ENCODE peak calls at places on chromosomes 13 and 19, in seven cellular contexts. Y is lung, V is psoas muscle, Q is right atrium auricular region, A is A673, I is tibial nerve, N is dorsolateral prefrontal cortex. O is an unnamed sample.
A peak's percentile ranks its signal among the peaks of the same experiment; 100 is the strongest.

GRCh38 chr19:56333506-56333905 is 18.9 kb upstream of the ZSCAN5A start:
- DNase-seq in A (peak; percentile 73), Y (no peak), N (no peak), V (no peak), I (peak; percentile 71), Q (no peak), O (peak; percentile 38)

GRCh38 chr19:19342086-19343015 is 21.7 kb downstream of the MAU2 start:
- DNase-seq in I (no peak), V (peak; percentile 81), Q (no peak), Y (peak; percentile 67), N (peak; percentile 34), A (peak; percentile 35), O (peak; percentile 58)

GRCh38 chr13:99484405-99484981 is 16.8 kb upstream of the TM9SF2 start:
- DNase-seq in V (no peak), A (no peak), Q (no peak), N (no peak), I (no peak), Y (no peak), O (no peak)

GRCh38 chr13:23159587-23160240 is 21.1 kb upstream of the SGCG start:
- DNase-seq in I (no peak), Y (no peak), N (peak; percentile 50), A (peak; percentile 12), Q (no peak), V (no peak), O (no peak)

GRCh38 chr13:110105136-110105535 is 201.8 kb downstream of the COL4A1 start:
- DNase-seq in Q (no peak), N (no peak), V (no peak), I (no peak), A (no peak), Y (no peak), O (no peak)

GRCh38 chr13:65330691-65331090 is 1899.4 kb downstream of the PCDH9 start:
- DNase-seq in V (no peak), N (no peak), Y (no peak), I (no peak), Q (no peak), A (no peak), O (no peak)

GRCh38 chr13:55569082-55569481 is 1571.6 kb upstream of the PRR20A start:
- DNase-seq in A (no peak), Q (no peak), I (no peak), N (no peak), Y (no peak), V (no peak), O (no peak)

GRCh38 chr19:35399231-35399630 is 28.4 kb downstream of the GPR42 start:
- DNase-seq in Q (no peak), A (no peak), N (no peak), Y (no peak), V (no peak), I (no peak), O (no peak)

GRCh38 chr19:44587863-44588752 is 25.3 kb upstream of the IGSF23 start:
- DNase-seq in I (no peak), Q (no peak), V (no peak), Y (no peak), N (no peak), A (peak; percentile 68), O (peak; percentile 81)

GRCh38 chr19:39430675-39431593 is 4.8 kb downstream of the RPS16 start:
- DNase-seq in V (no peak), I (no peak), A (peak; percentile 73), Y (peak; percentile 70), N (no peak), Q (no peak), O (peak; percentile 83)

GRCh38 chr19:55345101-55345817 is 5.6 kb downstream of the KMT5C start:
- DNase-seq in Q (no peak), N (no peak), Y (no peak), I (no peak), V (no peak), A (no peak), O (no peak)

GRCh38 chr13:21767032-21767431 is 96.2 kb downstream of the FGF9 start:
- DNase-seq in Y (no peak), I (no peak), N (no peak), V (no peak), A (no peak), Q (no peak), O (no peak)

GRCh38 chr13:73776137-73776785 is 357.9 kb downstream of the KLF12 start:
- DNase-seq in Y (no peak), I (no peak), N (no peak), Q (no peak), A (no peak), V (no peak), O (no peak)

GRCh38 chr13:110485604-110486003 is 75.9 kb downstream of the RAB20 start:
- DNase-seq in Q (no peak), V (no peak), A (no peak), N (no peak), Y (no peak), I (no peak), O (no peak)

GRCh38 chr19:41226874-41227390 is 7.9 kb downstream of the AXL start:
- DNase-seq in N (no peak), Q (no peak), A (no peak), I (no peak), Y (no peak), V (no peak), O (no peak)

GRCh38 chr13:66714795-66715194 is 515.3 kb downstream of the PCDH9 start:
- DNase-seq in V (no peak), Y (no peak), N (no peak), Q (no peak), I (no peak), A (no peak), O (no peak)
- TF ChIP-seq CTCF in V (no peak), Y (no peak), N (no peak), Q (no peak), I (no peak), A (peak; percentile 36), O (no peak)

GRCh38 chr19:6514926-6515325 is 12.8 kb upstream of the TUBB4A start:
- DNase-seq in Y (no peak), Q (no peak), N (no peak), I (no peak), V (no peak), A (no peak), O (no peak)

GRCh38 chr19:6519289-6519688 is 11.5 kb upstream of the TNFSF9 start:
- DNase-seq in Q (no peak), V (no peak), N (no peak), Y (no peak), I (no peak), A (no peak), O (peak; percentile 66)

GRCh38 chr19:6521718-6522646 is 8.8 kb upstream of the TNFSF9 start:
- DNase-seq in I (no peak), A (no peak), Q (no peak), N (no peak), V (no peak), Y (no peak), O (no peak)

GRCh38 chr19:6516018-6516658 is 14.0 kb upstream of the TUBB4A start:
- DNase-seq in Y (peak; percentile 97), Q (peak; percentile 89), A (peak; percentile 98), N (peak; percentile 96), I (peak; percentile 91), V (peak; percentile 94), O (peak; percentile 97)

GRCh38 chr19:6516659-6517291 is 14.1 kb upstream of the TNFSF9 start:
- DNase-seq in Y (peak; percentile 91), V (peak; percentile 95), Q (peak; percentile 79), A (peak; percentile 97), N (peak; percentile 94), I (peak; percentile 83), O (peak; percentile 86)
- H3K27ac ChIP-seq in Y (no peak overlapping the region), V (peak overlapping the region; percentile 85), Q (peak overlapping the region; percentile 73), A (peak overlapping the region; percentile 72), N (peak overlapping the region; percentile 88), I (peak overlapping the region; percentile 86), O (peak overlapping the region; percentile 80)

DNA sequence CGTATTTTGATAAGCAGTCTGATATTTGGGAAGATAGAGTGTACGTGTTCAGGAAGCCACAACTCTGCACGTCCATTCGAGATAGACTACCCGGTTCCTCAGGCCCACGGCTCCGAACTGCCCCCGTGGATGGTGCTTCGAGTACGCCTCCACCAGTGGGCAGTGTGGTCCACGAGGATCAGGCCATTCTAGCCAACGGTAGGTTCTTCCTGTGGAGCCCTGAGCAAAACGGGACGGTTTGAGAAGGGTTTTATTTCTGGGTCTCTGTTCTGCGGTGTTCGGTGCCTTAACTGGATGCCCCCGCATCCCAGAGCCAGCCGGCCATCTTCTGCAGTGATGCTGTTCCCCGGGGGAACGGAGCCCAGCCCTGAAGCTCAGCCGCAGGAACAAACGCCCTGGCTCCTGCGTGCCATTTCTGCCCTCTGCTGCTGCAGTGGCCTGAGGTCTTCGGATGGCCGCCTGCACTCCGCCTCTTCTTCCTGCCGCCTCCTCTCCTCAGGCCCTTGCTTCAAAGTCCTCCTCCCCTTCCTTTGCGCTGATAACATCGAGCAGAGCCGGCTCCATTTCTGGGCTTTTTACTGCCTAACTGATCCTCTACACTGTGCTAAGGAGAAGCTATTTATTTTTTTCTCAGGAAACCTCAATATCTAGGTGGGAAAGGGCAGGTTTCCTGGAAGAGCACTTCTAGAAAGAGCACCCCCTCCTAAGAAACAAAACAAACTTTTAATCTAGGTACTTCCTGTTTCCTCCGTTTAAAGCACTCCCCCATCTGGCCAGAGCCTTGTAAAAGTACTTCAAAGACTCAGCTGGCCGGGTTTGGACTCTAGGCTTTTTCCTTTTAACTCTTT is 36.2 kb upstream of the SLC46A3 start:
- DNase-seq in A (peak; percentile 41), Y (peak; percentile 42), Q (no peak), V (peak; percentile 60), N (no peak), I (peak; percentile 32), O (no peak)
- TF ChIP-seq CTCF in A (no peak), Y (no peak), Q (no peak), V (peak; percentile 16), N (no peak), I (no peak), O (no peak)

GRCh38 chr19:3537101-3537437 is 1.9 kb upstream of the TEKTIP1 start:
- DNase-seq in I (no peak), Y (no peak), A (no peak), V (no peak), N (no peak), Q (no peak), O (no peak)
- H3K27ac ChIP-seq in I (peak overlapping the region; percentile 96), Y (no peak overlapping the region), A (no peak overlapping the region), V (no peak overlapping the region), N (peak overlapping the region; percentile 90), Q (peak overlapping the region; percentile 33), O (peak overlapping the region; percentile 45)